ENCODE peak calls at places on chromosomes 12 and 14, in five cellular contexts. P is amniotic stem cell; A is T-helper 2 cell; T is activated T-helper 1 cell treated with anti-CD3 and anti-CD28 coated beads, Interleukin-12 subunit alpha, Interleukin-12 subunit beta, Interleukin-2, Interleukin-4 antibody, amounts not matched to agents 30 ng/mL and 10 ng/mL and 1 ng/mL, durations not matched to agents 14 hours and 24 hours and 36 hours; I is choroid plexus epithelial cell. J is an unnamed sample.

GRCh38 chr14:75514673-75515630 is 7.3 kb upstream of the BATF start:
- DNase-seq in P (no peak), A (peak; percentile 25), T (no peak), I (peak; percentile 52), J (no peak)

GRCh38 chr14:63039800-63040380 is 5.4 kb downstream of the KCNH5 start:
- DNase-seq in P (peak; percentile 70), A (no peak), T (no peak), I (peak; percentile 59), J (no peak)

GRCh38 chr12:62891805-62892549 is 43.0 kb downstream of the PPM1H start:
- DNase-seq in P (no peak), A (no peak), T (no peak), I (no peak), J (no peak)

GRCh38 chr14:65604946-65605345 is 192.4 kb downstream of the FUT8 start:
- DNase-seq in P (no peak), A (no peak), T (no peak), I (peak; percentile 23), J (no peak)

GRCh38 chr12:87930033-87930432 is 99.2 kb downstream of the C12orf50 start:
- DNase-seq in P (peak; percentile 70), A (no peak), T (no peak), I (peak; percentile 86), J (no peak)

GRCh38 chr12:67797316-67797741 is 148.8 kb downstream of the DYRK2 start:
- DNase-seq in P (no peak), A (no peak), T (no peak), I (no peak), J (peak; percentile 36)

GRCh38 chr12:106431839-106432411 is 74.4 kb downstream of the POLR3B start:
- DNase-seq in P (no peak), A (no peak), T (no peak), I (no peak), J (no peak)

GRCh38 chr12:132075714-132076553 is 68.2 kb downstream of the DDX51 start:
- DNase-seq in P (no peak), A (no peak), T (no peak), I (no peak), J (no peak)

GRCh38 chr12:107126688-107127481 is 33.5 kb upstream of the CRY1 start:
- DNase-seq in P (peak; percentile 58), A (no peak), T (no peak), I (peak; percentile 60), J (peak; percentile 7)